ENCODE peak calls at places on chromosome 19, in nine cellular contexts. One of them, this sample, is unnamed.

GRCh38 chr19:40461669-40462221 is 3.8 kb downstream of the BLVRB start:
- DNase-seq in T1000: no peak
- DNase-seq in HT1080: no peak
- DNase-seq in H7: no peak
- DNase-seq in ACHN: no peak
- DNase-seq in G401: no peak
- DNase-seq in NCI-H2029: no peak
- DNase-seq in NCI-H146: no peak
- DNase-seq in GM23248: no peak
- DNase-seq in this sample: no peak

GRCh38 chr19:37594982-37595382 is 306 bp downstream of the ZNF540 start:
- DNase-seq in T1000: peak; percentile 80
- DNase-seq in HT1080: no peak
- DNase-seq in H7: no peak
- DNase-seq in ACHN: peak; percentile 1
- DNase-seq in G401: peak; percentile 82
- DNase-seq in NCI-H2029: peak; percentile 43
- DNase-seq in NCI-H146: peak; percentile 67
- DNase-seq in GM23248: peak; percentile 80
- DNase-seq in this sample: no peak

GRCh38 chr19:10486551-10486950 is 16.6 kb downstream of the KEAP1 start:
- DNase-seq in T1000: no peak
- DNase-seq in HT1080: no peak
- DNase-seq in H7: no peak
- DNase-seq in ACHN: no peak
- DNase-seq in G401: no peak
- DNase-seq in NCI-H2029: no peak
- DNase-seq in NCI-H146: no peak
- DNase-seq in GM23248: no peak
- DNase-seq in this sample: no peak

GRCh38 chr19:56026769-56027168 is 40.2 kb downstream of the NLRP5 start:
- DNase-seq in T1000: no peak
- DNase-seq in HT1080: no peak
- DNase-seq in H7: no peak
- DNase-seq in ACHN: no peak
- DNase-seq in G401: no peak
- DNase-seq in NCI-H2029: no peak
- DNase-seq in NCI-H146: no peak
- DNase-seq in GM23248: no peak
- DNase-seq in this sample: no peak

GRCh38 chr19:3575949-3576673 is 3.4 kb downstream of the HMG20B start:
- DNase-seq in T1000: no peak
- DNase-seq in HT1080: no peak
- DNase-seq in H7: peak; percentile 49
- DNase-seq in ACHN: no peak
- DNase-seq in G401: no peak
- DNase-seq in NCI-H2029: no peak
- DNase-seq in NCI-H146: no peak
- DNase-seq in GM23248: no peak
- DNase-seq in this sample: no peak

GRCh38 chr19:36112678-36113077 is 1.7 kb downstream of the OVOL3 start:
- DNase-seq in T1000: no peak
- DNase-seq in HT1080: no peak
- DNase-seq in H7: peak; percentile 10
- DNase-seq in ACHN: no peak
- DNase-seq in G401: no peak
- DNase-seq in NCI-H2029: no peak
- DNase-seq in NCI-H146: no peak
- DNase-seq in GM23248: no peak
- DNase-seq in this sample: no peak

GRCh38 chr19:22628401-22628800 is 5.7 kb upstream of the ZNF492 start:
- DNase-seq in T1000: no peak
- DNase-seq in HT1080: no peak
- DNase-seq in H7: no peak
- DNase-seq in ACHN: no peak
- DNase-seq in G401: no peak
- DNase-seq in NCI-H2029: no peak
- DNase-seq in NCI-H146: no peak
- DNase-seq in GM23248: no peak
- DNase-seq in this sample: no peak

GRCh38 chr19:42198676-42199439 is 18.6 kb downstream of the DEDD2 start:
- DNase-seq in T1000: no peak
- DNase-seq in HT1080: no peak
- DNase-seq in H7: no peak
- DNase-seq in ACHN: no peak
- DNase-seq in G401: no peak
- DNase-seq in NCI-H2029: no peak
- DNase-seq in NCI-H146: no peak
- DNase-seq in GM23248: no peak
- DNase-seq in this sample: no peak

GRCh38 chr19:6252066-6252465 is 27.7 kb downstream of the MLLT1 start:
- DNase-seq in T1000: no peak
- DNase-seq in HT1080: no peak
- DNase-seq in H7: no peak
- DNase-seq in ACHN: no peak
- DNase-seq in G401: peak; percentile 95
- DNase-seq in NCI-H2029: no peak
- DNase-seq in NCI-H146: no peak
- DNase-seq in GM23248: no peak
- DNase-seq in this sample: no peak

GRCh38 chr19:29381353-29382203 is 144.2 kb upstream of the VSTM2B start:
- DNase-seq in T1000: no peak
- DNase-seq in HT1080: no peak
- DNase-seq in H7: peak; percentile 5
- DNase-seq in ACHN: no peak
- DNase-seq in G401: no peak
- DNase-seq in NCI-H2029: no peak
- DNase-seq in NCI-H146: no peak
- DNase-seq in GM23248: no peak
- DNase-seq in this sample: no peak

GRCh38 chr19:16605115-16605514 is 22.9 kb downstream of the MED26 start:
- DNase-seq in T1000: no peak
- DNase-seq in HT1080: no peak
- DNase-seq in H7: no peak
- DNase-seq in ACHN: no peak
- DNase-seq in G401: no peak
- DNase-seq in NCI-H2029: no peak
- DNase-seq in NCI-H146: no peak
- DNase-seq in GM23248: no peak
- DNase-seq in this sample: no peak

GRCh38 chr19:51702754-51703654 is 9.9 kb downstream of the SPACA6 start:
- DNase-seq in T1000: no peak
- DNase-seq in HT1080: no peak
- DNase-seq in H7: peak; percentile 89
- DNase-seq in ACHN: no peak
- DNase-seq in G401: peak; percentile 37
- DNase-seq in NCI-H2029: no peak
- DNase-seq in NCI-H146: no peak
- DNase-seq in GM23248: peak; percentile 21
- DNase-seq in this sample: no peak

GRCh38 chr19:12495002-12495802 is 10.6 kb upstream of the ZNF709 start:
- DNase-seq in T1000: peak; percentile 86
- DNase-seq in HT1080: peak; percentile 49
- DNase-seq in H7: peak; percentile 93
- DNase-seq in ACHN: peak; percentile 39
- DNase-seq in G401: peak; percentile 97
- DNase-seq in NCI-H2029: peak; percentile 92
- DNase-seq in NCI-H146: peak; percentile 99
- DNase-seq in GM23248: peak; percentile 94
- DNase-seq in this sample: peak; percentile 97

GRCh38 chr19:13195678-13196077 is 45.5 kb downstream of the IER2 start:
- DNase-seq in T1000: no peak
- DNase-seq in HT1080: no peak
- DNase-seq in H7: peak; percentile 90
- DNase-seq in ACHN: no peak
- DNase-seq in G401: no peak
- DNase-seq in NCI-H2029: no peak
- DNase-seq in NCI-H146: peak; percentile 58
- DNase-seq in GM23248: no peak
- DNase-seq in this sample: peak; percentile 93

GRCh38 chr19:4303778-4304508 is 455 bp upstream of the FSD1 start:
- DNase-seq in T1000: no peak
- DNase-seq in HT1080: no peak
- DNase-seq in H7: peak; percentile 54
- DNase-seq in ACHN: no peak
- DNase-seq in G401: no peak
- DNase-seq in NCI-H2029: no peak
- DNase-seq in NCI-H146: no peak
- DNase-seq in GM23248: no peak
- DNase-seq in this sample: no peak

GRCh38 chr19:34722353-34722752 is 11.7 kb upstream of the ZNF181 start:
- DNase-seq in T1000: no peak
- DNase-seq in HT1080: no peak
- DNase-seq in H7: no peak
- DNase-seq in ACHN: no peak
- DNase-seq in G401: no peak
- DNase-seq in NCI-H2029: no peak
- DNase-seq in NCI-H146: no peak
- DNase-seq in GM23248: peak; percentile 35
- DNase-seq in this sample: no peak

GRCh38 chr19:19105365-19106060 is 32.8 kb downstream of the TMEM161A start:
- DNase-seq in T1000: peak; percentile 79
- DNase-seq in HT1080: no peak
- DNase-seq in H7: peak; percentile 96
- DNase-seq in ACHN: no peak
- DNase-seq in G401: no peak
- DNase-seq in NCI-H2029: no peak
- DNase-seq in NCI-H146: peak; percentile 93
- DNase-seq in GM23248: peak; percentile 33
- DNase-seq in this sample: peak; percentile 88

GRCh38 chr19:13831560-13832056 is 36.4 kb downstream of the ZSWIM4 start:
- DNase-seq in T1000: no peak
- DNase-seq in HT1080: no peak
- DNase-seq in H7: peak; percentile 29
- DNase-seq in ACHN: no peak
- DNase-seq in G401: no peak
- DNase-seq in NCI-H2029: no peak
- DNase-seq in NCI-H146: no peak
- DNase-seq in GM23248: peak; percentile 37
- DNase-seq in this sample: no peak

This sample was measured in DMS53.